ENCODE peak calls at places on chromosome 2, in four cellular contexts. R is brain microvascular endothelial cell, E is kidney, O is progenitor cell of endocrine pancreas. Z is an unnamed sample.

GRCh38 chr2:195498176-195498575 is 158.8 kb upstream of the SLC39A10 start:
- DNase-seq in R (no peak), E (no peak), O (no peak), Z (no peak)

GRCh38 chr2:133532919-133533318 is 35.3 kb downstream of the NCKAP5 start:
- DNase-seq in E (no peak), R (no peak), O (no peak), Z (no peak)

GRCh38 chr2:164739966-164740365 is 101.7 kb downstream of the COBLL1 start:
- DNase-seq in O (no peak), E (no peak), R (peak), Z (no peak)

GRCh38 chr2:112730182-112730581 is 9.4 kb downstream of the NT5DC4 start:
- DNase-seq in R (no peak), E (no peak), O (no peak), Z (no peak)

GRCh38 chr2:55109219-55109891 is 59.1 kb upstream of the RTN4 start:
- DNase-seq in E (no peak), R (peak), O (no peak), Z (no peak)

GRCh38 chr2:64675860-64676259 is 22.1 kb upstream of the SERTAD2 start:
- DNase-seq in O (no peak), E (no peak), R (no peak), Z (no peak)

GRCh38 chr2:157032019-157032418 is 225.5 kb upstream of the GALNT5 start:
- DNase-seq in R (peak), O (no peak), E (no peak), Z (no peak)

GRCh38 chr2:14234911-14235310 is 397.6 kb upstream of the LRATD1 start:
- DNase-seq in R (no peak), O (no peak), E (no peak), Z (no peak)

GRCh38 chr2:156933580-156934225 is 323.8 kb upstream of the GALNT5 start:
- DNase-seq in R (no peak), O (no peak), E (no peak), Z (no peak)

GRCh38 chr2:21642647-21643046 is 518.9 kb downstream of the TDRD15 start:
- DNase-seq in E (no peak), R (no peak), O (no peak), Z (no peak)

GRCh38 chr2:129908721-129909373 is 70.6 kb upstream of the RAB6C start:
- DNase-seq in R (no peak), E (no peak), O (peak), Z (peak)

GRCh38 chr2:76314621-76315020 is 603.9 kb upstream of the GCFC2 start:
- DNase-seq in O (no peak), R (no peak), E (no peak), Z (no peak)

GRCh38 chr2:208250401-208250800 is 4.5 kb downstream of the IDH1 start:
- DNase-seq in E (no peak), O (no peak), R (no peak), Z (no peak)

GRCh38 chr2:85754313-85755095 is 713 bp downstream of the ATOH8 start:
- DNase-seq in E (peak), R (no peak), O (no peak), Z (peak)

GRCh38 chr2:218387369-218388194 is 5.5 kb downstream of the SLC11A1 start:
- DNase-seq in E (peak), R (peak), O (no peak), Z (no peak)

GRCh38 chr2:46489430-46489829 is 10.1 kb downstream of the TMEM247 start:
- DNase-seq in O (no peak), R (no peak), E (no peak), Z (no peak)

GRCh38 chr2:46492301-46492700 is 12.9 kb downstream of the TMEM247 start:
- DNase-seq in R (no peak), O (no peak), E (no peak), Z (no peak)

GRCh38 chr2:46493241-46493970 is 14.0 kb downstream of the TMEM247 start:
- DNase-seq in E (no peak), R (peak), O (no peak), Z (no peak)

GRCh38 chr2:46488389-46488788 is 9.0 kb downstream of the TMEM247 start:
- DNase-seq in E (no peak), O (no peak), R (no peak), Z (no peak)

DNA sequence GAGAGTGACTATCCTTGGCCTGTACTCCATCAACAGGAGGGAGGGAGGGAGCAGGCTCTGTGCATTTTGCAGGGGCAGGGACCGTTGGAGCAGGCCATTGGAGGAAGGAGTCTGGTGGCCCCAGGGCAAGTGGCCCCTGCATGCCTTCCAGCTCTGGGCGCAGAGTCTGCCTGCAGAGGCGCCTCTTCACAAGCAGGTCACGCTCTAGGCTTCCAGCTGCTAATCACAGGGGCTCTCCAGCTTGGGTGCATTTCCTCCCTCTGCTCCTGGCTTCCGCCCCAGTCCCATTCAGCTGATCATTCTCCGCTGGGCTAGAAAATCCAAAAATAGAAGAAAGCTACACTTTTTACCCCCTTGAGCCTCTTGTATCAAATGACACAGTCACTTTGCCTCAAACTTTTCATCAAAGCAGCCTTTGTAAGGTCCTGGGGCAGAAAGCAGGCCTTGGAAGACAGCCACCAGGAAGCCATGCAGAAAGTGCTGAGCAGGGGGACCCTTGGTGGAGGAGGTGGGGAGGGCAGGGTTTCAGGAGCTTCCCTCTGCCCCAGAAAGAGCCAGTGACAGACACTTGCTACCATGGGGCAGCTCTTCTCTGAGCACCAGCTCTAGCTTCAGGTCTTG is 11.3 kb downstream of the TMEM247 start:
- DNase-seq in R (no peak), O (no peak), E (peak), Z (no peak)
- TF ChIP-seq CTCF in R (no peak), O (no peak), E (no peak), Z (no peak)

DNA sequence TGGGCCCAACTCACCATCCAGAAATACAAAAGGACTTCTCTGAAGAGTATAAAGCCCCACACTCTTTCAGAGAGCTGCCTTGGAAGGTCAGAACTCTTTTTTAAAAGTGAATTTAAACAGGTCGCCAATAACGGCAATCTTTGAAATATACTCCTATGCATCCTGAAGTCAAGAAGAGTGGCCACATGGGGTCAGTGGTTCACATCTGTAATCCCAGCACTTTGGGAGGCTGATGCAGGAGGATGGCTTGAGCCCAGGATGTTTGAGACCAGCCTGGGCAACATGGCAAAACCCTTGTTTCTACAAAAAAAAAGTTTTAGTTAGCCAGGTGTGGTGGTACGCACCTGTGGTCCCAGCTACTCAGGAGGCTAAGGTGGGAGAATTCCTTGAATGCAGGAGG is 68.1 kb upstream of the FZD7 start:
- DNase-seq in E (peak), O (no peak), R (no peak), Z (no peak)
- TF ChIP-seq CTCF in E (no peak), O (no peak), R (peak), Z (peak)

GRCh38 chr2:10022886-10023662 is 20.3 kb upstream of the KLF11 start:
- DNase-seq in R (no peak), E (peak), O (no peak), Z (no peak)
- TF ChIP-seq CTCF in R (peak), E (no peak), O (no peak), Z (no peak)

GRCh38 chr2:143513081-143513480 is 383.9 kb downstream of the ARHGAP15 start:
- DNase-seq in O (no peak), E (no peak), R (peak), Z (no peak)
- TF ChIP-seq CTCF in O (peak), E (peak), R (peak), Z (peak)

GRCh38 chr2:67008114-67008513 is 389.0 kb upstream of the ETAA1 start:
- DNase-seq in O (no peak), E (no peak), R (no peak), Z (no peak)

GRCh38 chr2:67006373-67006960 is 390.7 kb upstream of the ETAA1 start:
- DNase-seq in O (no peak), R (no peak), E (no peak), Z (no peak)

GRCh38 chr2:67002618-67003371 is 394.3 kb upstream of the ETAA1 start:
- DNase-seq in R (no peak), O (no peak), E (no peak), Z (no peak)
- TF ChIP-seq CTCF in R (peak), O (peak), E (no peak), Z (peak)

GRCh38 chr2:231568785-231569435 is 23.8 kb upstream of the TEX44 start:
- DNase-seq in O (no peak), R (no peak), E (no peak), Z (no peak)

GRCh38 chr2:231565915-231566594 is 26.6 kb upstream of the TEX44 start:
- DNase-seq in R (no peak), E (no peak), O (no peak), Z (no peak)

GRCh38 chr2:231567159-231567558 is 25.5 kb upstream of the TEX44 start:
- DNase-seq in O (no peak), E (no peak), R (no peak), Z (no peak)

GRCh38 chr2:231568098-231568784 is 24.4 kb upstream of the TEX44 start:
- DNase-seq in O (no peak), R (no peak), E (no peak), Z (no peak)

GRCh38 chr2:231563378-231563961 is 29.2 kb upstream of the TEX44 start:
- DNase-seq in R (peak), O (peak), E (no peak), Z (no peak)
- TF ChIP-seq CTCF in R (peak), O (peak), E (peak), Z (peak)

GRCh38 chr2:120223034-120223912 is at the start of gene TMEM185B:
- DNase-seq in E (peak), R (peak), O (peak), Z (peak)
- TF ChIP-seq CTCF in E (peak), R (peak), O (peak), Z (peak)